ENCODE peak calls at places on chromosomes 13 and 19, in six cellular contexts. A is epithelial cell of esophagus, T is brain microvascular endothelial cell, N is mesothelial cell of epicardium, R is AG04450, J is Panc1. K is an unnamed sample.

GRCh38 chr19:56725829-56726424 is 54.4 kb upstream of the ZNF835 start:
- DNase-seq in A (no peak), T (no peak), N (no peak), R (no peak), J (no peak), K (no peak)

GRCh38 chr13:27334774-27335490 is 64.3 kb downstream of the RASL11A start:
- DNase-seq in A (peak; percentile 9), T (peak; percentile 22), N (no peak), R (peak; percentile 66), J (no peak), K (no peak)

GRCh38 chr13:30382836-30383525 is 39.3 kb upstream of the UBE2L5 start:
- DNase-seq in A (no peak), T (no peak), N (no peak), R (no peak), J (no peak), K (no peak)

GRCh38 chr13:46103037-46103436 is 1.8 kb downstream of the CPB2 start:
- DNase-seq in A (no peak), T (no peak), N (no peak), R (no peak), J (no peak), K (no peak)

GRCh38 chr19:37251308-37252229 is 33.6 kb downstream of the ZNF383 start:
- DNase-seq in A (peak; percentile 99), T (peak; percentile 98), N (no peak), R (peak; percentile 83), J (no peak), K (peak; percentile 68)

GRCh38 chr19:47032171-47032811 is 12.7 kb downstream of the NPAS1 start:
- DNase-seq in A (peak; percentile 69), T (no peak), N (peak; percentile 66), R (no peak), J (no peak), K (peak; percentile 48)

GRCh38 chr19:49581007-49581508 is at the start of gene PRRG2:
- DNase-seq in A (peak; percentile 76), T (no peak), N (no peak), R (no peak), J (no peak), K (no peak)

GRCh38 chr13:27336005-27336673 is 65.5 kb downstream of the RASL11A start:
- DNase-seq in A (no peak), T (peak; percentile 50), N (no peak), R (no peak), J (no peak), K (no peak)

GRCh38 chr13:89267734-89268133 is 1596.6 kb downstream of the SLITRK5 start:
- DNase-seq in A (peak; percentile 54), T (no peak), N (no peak), R (no peak), J (no peak), K (no peak)

GRCh38 chr19:13190781-13191540 is 40.8 kb downstream of the IER2 start:
- DNase-seq in A (no peak), T (no peak), N (no peak), R (no peak), J (no peak), K (no peak)

GRCh38 chr13:24746618-24747247 is 17.2 kb upstream of the RNF17 start:
- DNase-seq in A (peak; percentile 19), T (no peak), N (no peak), R (no peak), J (no peak), K (no peak)

GRCh38 chr13:74557870-74558269 is 423.7 kb upstream of the KLF12 start:
- DNase-seq in A (no peak), T (no peak), N (no peak), R (no peak), J (no peak), K (no peak)

GRCh38 chr19:5026706-5027273 is 57.9 kb downstream of the KDM4B start:
- DNase-seq in A (no peak), T (no peak), N (no peak), R (no peak), J (no peak), K (no peak)

GRCh38 chr19:55246462-55247451 is 12.1 kb downstream of the PPP6R1 start:
- DNase-seq in A (no peak), T (no peak), N (no peak), R (no peak), J (no peak), K (no peak)

GRCh38 chr13:98396071-98396710 is 180.7 kb downstream of the STK24 start:
- DNase-seq in A (no peak), T (no peak), N (no peak), R (no peak), J (no peak), K (no peak)

GRCh38 chr13:35992964-35993363 is 138.2 kb downstream of the DCLK1 start:
- DNase-seq in A (no peak), T (no peak), N (no peak), R (no peak), J (no peak), K (no peak)

GRCh38 chr19:48476176-48476575 is 7.0 kb downstream of the CYTH2 start:
- DNase-seq in A (no peak), T (no peak), N (no peak), R (no peak), J (no peak), K (no peak)

DNA sequence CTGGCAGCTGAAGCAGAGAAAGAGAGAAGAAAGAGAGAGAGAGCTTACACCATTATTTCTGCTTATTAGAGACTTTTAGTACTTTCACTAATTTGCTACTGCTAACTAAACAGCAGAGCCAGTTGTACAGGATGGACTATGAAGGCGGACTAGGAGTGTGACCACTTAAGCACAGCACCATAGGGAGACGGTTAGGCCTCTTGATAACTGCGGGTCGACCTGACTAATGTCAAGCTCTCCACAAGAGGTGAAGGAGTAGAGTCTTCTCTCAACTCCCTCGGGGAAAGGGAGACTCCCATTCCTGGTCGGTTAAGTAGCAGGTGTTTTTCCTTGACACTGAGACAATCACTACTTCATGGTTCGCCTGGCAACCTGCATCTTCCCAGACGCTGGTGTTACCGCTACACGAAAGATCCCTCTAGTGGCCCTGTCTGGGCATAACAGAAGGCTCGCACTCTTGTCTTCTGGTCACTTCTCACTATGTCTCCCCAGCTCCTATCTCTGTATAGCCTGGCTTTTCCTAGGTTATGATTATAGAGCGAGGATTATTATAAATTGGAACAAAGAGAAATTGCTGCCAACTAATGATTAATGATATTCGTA is 5.3 kb upstream of the PSG7 start:
- DNase-seq in A (peak; percentile 48), T (no peak), N (no peak), R (no peak), J (no peak), K (no peak)
- TF ChIP-seq CTCF in A (peak; percentile 66), T (peak; percentile 71), N (no peak), R (peak; percentile 44), J (peak; percentile 74), K (no peak)

GRCh38 chr13:101785858-101786257 is 333.4 kb downstream of the ITGBL1 start:
- DNase-seq in A (peak; percentile 42), T (peak; percentile 43), N (no peak), R (no peak), J (peak; percentile 4), K (no peak)
- TF ChIP-seq CTCF in A (peak; percentile 43), T (peak; percentile 79), N (no peak), R (no peak), J (peak; percentile 54), K (no peak)

GRCh38 chr19:982567-983170 is 1.5 kb upstream of the WDR18 start:
- DNase-seq in A (peak; percentile 47), T (peak; percentile 29), N (peak; percentile 90), R (no peak), J (no peak), K (peak; percentile 84)

GRCh38 chr19:977058-977464 is 7.1 kb upstream of the WDR18 start:
- DNase-seq in A (no peak), T (no peak), N (no peak), R (no peak), J (no peak), K (no peak)

GRCh38 chr19:976476-976875 is 7.7 kb upstream of the WDR18 start:
- DNase-seq in A (no peak), T (no peak), N (no peak), R (no peak), J (no peak), K (no peak)

GRCh38 chr19:980133-980998 is 3.8 kb upstream of the WDR18 start:
- DNase-seq in A (no peak), T (no peak), N (no peak), R (no peak), J (no peak), K (no peak)

DNA sequence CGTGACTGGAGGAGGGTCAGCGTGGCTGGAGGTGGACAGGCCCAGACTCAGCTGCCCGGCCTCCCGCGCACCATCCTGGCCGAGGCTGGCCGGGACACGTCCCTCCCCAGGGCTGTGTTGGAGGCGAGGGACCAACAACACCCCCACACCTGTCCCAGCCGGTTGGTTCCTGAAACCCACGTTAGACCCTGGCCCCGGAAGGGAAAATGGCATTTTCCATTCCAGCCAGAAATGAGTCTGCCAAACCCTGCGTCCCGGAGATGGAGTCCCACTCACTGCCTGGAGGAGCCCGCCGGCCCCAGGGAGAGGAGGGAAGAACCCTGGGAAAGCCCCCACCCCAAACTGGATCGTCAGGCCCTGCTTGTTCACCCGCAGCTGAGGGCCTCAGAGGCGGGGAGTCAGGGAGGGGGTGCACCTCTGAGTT is 4.8 kb upstream of the WDR18 start:
- DNase-seq in A (peak; percentile 48), T (no peak), N (peak; percentile 61), R (no peak), J (no peak), K (no peak)
- TF ChIP-seq CTCF in A (no peak), T (no peak), N (no peak), R (no peak), J (no peak), K (no peak)

DNA sequence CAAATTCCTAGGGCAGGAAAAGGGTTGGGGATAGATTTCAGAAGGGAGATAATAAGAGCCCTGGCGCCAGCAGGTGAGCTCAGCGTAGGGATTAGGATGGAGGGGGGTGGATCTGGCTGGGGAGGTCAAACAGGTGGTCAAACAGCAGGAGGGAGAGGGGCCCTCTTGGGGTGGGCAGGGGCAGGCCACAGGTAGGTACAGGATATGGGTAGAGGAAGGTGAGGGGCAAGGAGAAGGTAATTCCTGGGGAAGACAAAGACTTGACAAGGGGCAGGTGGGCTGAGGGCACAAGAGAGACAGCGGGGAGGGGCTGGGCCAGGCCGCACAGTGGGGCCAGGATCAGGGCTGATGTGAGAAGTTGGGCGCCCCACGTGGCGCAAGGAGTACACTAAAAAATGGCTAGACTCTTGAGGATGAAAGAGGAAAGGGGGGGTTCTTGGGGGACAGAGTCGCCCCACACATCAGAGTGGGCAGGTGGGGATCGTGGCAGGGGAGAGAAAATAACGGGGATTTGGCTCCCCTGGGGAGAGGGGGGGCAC is 713 bp downstream of the KRI1 start:
- DNase-seq in A (peak; percentile 41), T (peak; percentile 24), N (peak; percentile 43), R (no peak), J (no peak), K (no peak)
- TF ChIP-seq CTCF in A (peak; percentile 40), T (peak; percentile 57), N (no peak), R (peak; percentile 42), J (no peak), K (no peak)